ENCODE peak calls at places on chromosomes 3 and 15, in four cellular contexts. One of them, this sample, is unnamed.

GRCh38 chr3:159763466-159764210 is 225.0 kb upstream of the IL12A start:
- DNase-seq in IMR-90: peak; percentile 84
- DNase-seq in K562: peak; percentile 68
- DNase-seq in GM12878: no peak
- DNase-seq in this sample: peak; percentile 85

GRCh38 chr15:97947465-97948262 is 12.8 kb upstream of the ARRDC4 start:
- DNase-seq in K562: no peak
- DNase-seq in IMR-90: peak; percentile 7
- DNase-seq in GM12878: no peak
- DNase-seq in this sample: no peak

GRCh38 chr3:126551066-126551838 is 7.5 kb downstream of the C3orf22 start:
- DNase-seq in IMR-90: no peak
- DNase-seq in GM12878: no peak
- DNase-seq in K562: no peak
- DNase-seq in this sample: no peak

GRCh38 chr15:70160267-70160666 is 62.5 kb upstream of the TLE3 start:
- DNase-seq in K562: no peak
- DNase-seq in IMR-90: no peak
- DNase-seq in GM12878: no peak
- DNase-seq in this sample: peak; percentile 59

GRCh38 chr3:194775266-194775665 is 89.6 kb downstream of the FAM43A start:
- DNase-seq in GM12878: no peak
- DNase-seq in K562: no peak
- DNase-seq in IMR-90: no peak
- DNase-seq in this sample: no peak

GRCh38 chr3:148873270-148873927 is 8.3 kb downstream of the CPA3 start:
- DNase-seq in GM12878: no peak
- DNase-seq in K562: no peak
- DNase-seq in IMR-90: no peak
- DNase-seq in this sample: peak; percentile 59

GRCh38 chr3:9102240-9102841 is 139.1 kb upstream of the RAD18 start:
- DNase-seq in GM12878: no peak
- DNase-seq in IMR-90: no peak
- DNase-seq in K562: no peak
- DNase-seq in this sample: no peak

GRCh38 chr3:149395107-149396089 is 17.9 kb upstream of the TM4SF1 start:
- DNase-seq in K562: no peak
- DNase-seq in IMR-90: peak; percentile 67
- DNase-seq in GM12878: no peak
- DNase-seq in this sample: peak; percentile 98

GRCh38 chr3:173745952-173746682 is 348.6 kb downstream of the NLGN1 start:
- DNase-seq in GM12878: no peak
- DNase-seq in K562: no peak
- DNase-seq in IMR-90: peak; percentile 56
- DNase-seq in this sample: peak; percentile 93

GRCh38 chr3:99878005-99878404 is 60.3 kb downstream of the CMSS1 start:
- DNase-seq in GM12878: no peak
- DNase-seq in IMR-90: peak; percentile 88
- DNase-seq in K562: peak; percentile 26
- DNase-seq in this sample: peak; percentile 78

GRCh38 chr3:126546013-126546412 is 12.7 kb downstream of the C3orf22 start:
- DNase-seq in K562: no peak
- DNase-seq in IMR-90: no peak
- DNase-seq in GM12878: no peak
- DNase-seq in this sample: no peak

GRCh38 chr3:123884258-123884831 is at the start of gene MYLK:
- DNase-seq in IMR-90: peak; percentile 95
- DNase-seq in GM12878: no peak
- DNase-seq in K562: peak; percentile 77
- DNase-seq in this sample: peak; percentile 71

DNA sequence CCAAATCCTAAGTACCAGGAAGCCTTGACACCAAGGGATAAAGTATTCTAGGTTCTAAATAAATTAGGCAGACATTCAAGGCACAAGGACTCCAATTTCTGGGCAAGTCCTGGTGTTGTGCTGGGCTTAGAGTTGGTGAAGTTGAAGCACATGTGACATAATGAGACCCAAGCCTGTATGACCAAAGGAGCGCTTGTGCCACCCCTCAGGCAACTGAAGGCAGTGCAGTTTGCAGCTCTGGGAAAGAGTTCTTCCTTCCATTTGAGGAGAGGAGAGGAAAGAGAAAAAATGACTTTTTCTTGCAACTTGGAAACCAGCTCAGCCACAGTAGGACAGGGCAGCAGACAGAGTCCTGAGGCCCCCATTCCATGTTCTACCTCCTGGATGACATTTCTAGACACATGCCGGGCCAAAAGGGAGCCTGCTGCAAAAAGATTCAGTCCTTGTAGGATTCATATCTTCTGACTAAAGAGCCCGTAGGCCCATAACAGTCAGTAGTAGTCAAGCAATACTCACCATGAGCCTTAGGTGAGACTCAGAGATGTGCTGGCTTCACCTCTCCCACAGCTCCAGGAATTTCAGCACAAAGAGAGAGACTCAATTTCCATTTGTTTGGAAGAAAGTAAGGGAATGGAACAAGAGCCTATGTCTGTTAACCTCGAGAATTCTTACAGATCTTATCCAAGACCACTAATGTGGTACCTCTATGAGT is 588.8 kb upstream of the BCHE start:
- DNase-seq in IMR-90: no peak
- DNase-seq in GM12878: no peak
- DNase-seq in K562: no peak
- DNase-seq in this sample: no peak
- H2AFZ ChIP-seq in IMR-90: no peak overlapping the region
- H2AFZ ChIP-seq in GM12878: no peak overlapping the region
- H2AFZ ChIP-seq in K562: no peak overlapping the region
- H2AFZ ChIP-seq in this sample: no peak overlapping the region

GRCh38 chr15:99139276-99139675 is 34.4 kb downstream of the SYNM start:
- DNase-seq in IMR-90: no peak
- DNase-seq in K562: no peak
- DNase-seq in GM12878: no peak
- DNase-seq in this sample: no peak
- H3K27ac ChIP-seq in IMR-90: no peak overlapping the region
- H3K27ac ChIP-seq in K562: no peak overlapping the region
- H3K27ac ChIP-seq in GM12878: no peak overlapping the region
- H3K27ac ChIP-seq in this sample: no peak overlapping the region

GRCh38 chr15:40053234-40054055 is 14.5 kb upstream of the SRP14 start:
- DNase-seq in GM12878: no peak
- DNase-seq in IMR-90: no peak
- DNase-seq in K562: no peak
- DNase-seq in this sample: no peak
- TF ChIP-seq FOS in GM12878: no peak
- TF ChIP-seq FOS in IMR-90: no peak
- TF ChIP-seq FOS in K562: no peak
- TF ChIP-seq FOS in this sample: no peak

GRCh38 chr3:118557513-118557912 is 477.1 kb downstream of the IGSF11 start:
- DNase-seq in GM12878: no peak
- DNase-seq in K562: no peak
- DNase-seq in IMR-90: no peak
- DNase-seq in this sample: no peak
- H2AFZ ChIP-seq in GM12878: no peak overlapping the region
- H2AFZ ChIP-seq in K562: no peak overlapping the region
- H2AFZ ChIP-seq in IMR-90: no peak overlapping the region
- H2AFZ ChIP-seq in this sample: no peak overlapping the region

GRCh38 chr3:11096266-11097135 is 57.8 kb upstream of the HRH1 start:
- DNase-seq in GM12878: no peak
- DNase-seq in K562: peak; percentile 64
- DNase-seq in IMR-90: peak; percentile 91
- DNase-seq in this sample: peak; percentile 77
- H3K27ac ChIP-seq in GM12878: no peak overlapping the region
- H3K27ac ChIP-seq in K562: no peak overlapping the region
- H3K27ac ChIP-seq in IMR-90: peak overlapping the region; percentile 63
- H3K27ac ChIP-seq in this sample: no peak overlapping the region

DNA sequence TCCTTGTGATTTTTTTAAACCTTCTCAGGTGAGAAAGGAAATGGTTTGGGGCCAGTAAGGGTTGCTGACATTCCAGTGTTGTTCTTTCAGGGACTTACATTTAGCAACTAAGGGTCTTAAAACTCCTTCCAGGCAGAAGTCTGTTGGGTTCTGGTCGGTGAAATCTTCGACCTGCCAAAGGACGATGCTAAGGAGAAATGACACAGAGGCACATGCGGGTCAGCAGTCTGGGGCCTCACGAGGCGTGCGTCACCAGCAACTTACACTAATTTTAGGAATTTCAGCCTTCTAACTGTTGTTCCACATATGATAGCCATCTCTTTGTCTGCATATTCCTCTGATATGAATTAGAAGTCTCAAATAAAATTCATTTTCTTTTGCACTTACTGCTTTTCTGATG is 64.1 kb upstream of the TMEM108 start:
- DNase-seq in GM12878: no peak
- DNase-seq in K562: no peak
- DNase-seq in IMR-90: no peak
- DNase-seq in this sample: no peak
- TF ChIP-seq FOS in GM12878: no peak
- TF ChIP-seq FOS in K562: no peak
- TF ChIP-seq FOS in IMR-90: no peak
- TF ChIP-seq FOS in this sample: no peak

GRCh38 chr15:69012761-69013364 is 1.6 kb upstream of the NOX5 start:
- DNase-seq in K562: no peak
- DNase-seq in IMR-90: peak; percentile 10
- DNase-seq in GM12878: no peak
- DNase-seq in this sample: no peak

GRCh38 chr15:69014454-69014853 is at the start of gene NOX5:
- DNase-seq in IMR-90: peak; percentile 41
- DNase-seq in GM12878: no peak
- DNase-seq in K562: peak; percentile 34
- DNase-seq in this sample: no peak

GRCh38 chr15:69011641-69012040 is 2.9 kb upstream of the NOX5 start:
- DNase-seq in K562: no peak
- DNase-seq in GM12878: no peak
- DNase-seq in IMR-90: no peak
- DNase-seq in this sample: no peak

GRCh38 chr15:69015591-69015990 is 1.1 kb downstream of the NOX5 start:
- DNase-seq in K562: no peak
- DNase-seq in IMR-90: no peak
- DNase-seq in GM12878: no peak
- DNase-seq in this sample: no peak

DNA sequence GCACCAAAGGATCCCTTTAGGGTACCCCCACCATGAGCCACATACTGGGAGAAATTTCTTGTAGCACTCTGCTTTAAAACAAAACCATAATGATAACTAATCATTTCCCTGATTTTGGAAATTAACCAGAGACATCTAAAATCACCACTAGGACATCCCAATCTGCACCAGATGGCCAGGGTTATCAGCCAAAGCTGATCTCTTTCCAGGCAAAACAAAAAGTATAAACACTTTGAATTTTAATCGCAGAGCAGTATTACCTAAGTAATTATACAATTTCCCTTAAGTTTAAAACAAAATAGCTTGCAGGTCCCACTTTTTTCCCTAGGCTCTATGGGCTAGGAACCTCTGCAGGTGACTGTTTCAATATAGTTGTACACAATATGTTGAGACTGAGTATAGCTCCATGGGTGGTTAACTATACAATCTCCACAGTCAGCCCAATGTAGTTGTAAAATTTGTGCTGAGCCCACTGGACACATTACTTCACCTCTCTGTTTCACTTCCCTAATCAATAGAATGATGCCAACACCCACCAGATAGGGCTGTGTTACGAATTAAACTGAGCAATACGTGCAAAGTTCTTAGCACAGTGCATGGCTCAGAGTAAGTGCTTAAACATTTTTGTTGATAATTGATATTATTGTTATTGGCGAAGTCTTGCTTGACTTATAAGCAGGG is 629 bp upstream of the NOX5 start:
- DNase-seq in K562: no peak
- DNase-seq in IMR-90: no peak
- DNase-seq in GM12878: no peak
- DNase-seq in this sample: no peak
- H2AFZ ChIP-seq in K562: no peak overlapping the region
- H2AFZ ChIP-seq in IMR-90: no peak overlapping the region
- H2AFZ ChIP-seq in GM12878: no peak overlapping the region
- H2AFZ ChIP-seq in this sample: no peak overlapping the region